ENCODE peak calls at places on chromosomes 2 and 18, in four cellular contexts. Q is IMR-90, C is mesendoderm, A is neuronal stem cell. X is an unnamed sample.

GRCh38 chr2:9440058-9440727 is 16.7 kb downstream of the CPSF3 start:
- DNase-seq in A (no peak), Q (peak), C (no peak), X (no peak)

GRCh38 chr2:119402645-119403560 is 28.8 kb upstream of the TMEM37 start:
- DNase-seq in C (no peak), Q (no peak), A (no peak), X (no peak)

GRCh38 chr2:227703961-227704360 is 13.9 kb downstream of the SLC19A3 start:
- DNase-seq in Q (peak), C (peak), A (no peak), X (peak)

GRCh38 chr2:112749755-112750559 is 14.5 kb downstream of the CKAP2L start:
- DNase-seq in C (peak), A (peak), Q (peak), X (peak)

GRCh38 chr2:217952409-217952808 is 50.4 kb downstream of the TNS1 start:
- DNase-seq in C (no peak), A (no peak), Q (no peak), X (no peak)

GRCh38 chr2:1740714-1741584 is 3.4 kb downstream of the PXDN start:
- DNase-seq in Q (no peak), A (no peak), C (no peak), X (no peak)

GRCh38 chr18:61581578-61582204 is 248.5 kb downstream of the CDH20 start:
- DNase-seq in A (peak), C (peak), Q (peak), X (peak)

GRCh38 chr2:159101755-159102489 is 133.5 kb downstream of the TANC1 start:
- DNase-seq in Q (no peak), A (no peak), C (no peak), X (no peak)

GRCh38 chr2:110959233-110959632 is 161.5 kb upstream of the BCL2L11 start:
- DNase-seq in A (no peak), Q (no peak), C (no peak), X (no peak)

GRCh38 chr2:173347305-173348168 is 7.1 kb upstream of the CDCA7 start:
- DNase-seq in Q (no peak), A (no peak), C (peak), X (no peak)
- H2AK5ac ChIP-seq in Q (no peak), A (no peak), C (no peak), X (no peak)

GRCh38 chr18:46070232-46070631 is 1.8 kb downstream of the PSTPIP2 start:
- DNase-seq in C (no peak), A (no peak), Q (no peak), X (no peak)

GRCh38 chr18:46072959-46073358 is 899 bp upstream of the PSTPIP2 start:
- DNase-seq in C (no peak), Q (no peak), A (no peak), X (no peak)

GRCh38 chr18:46070683-46071614 is 1.1 kb downstream of the PSTPIP2 start:
- DNase-seq in Q (no peak), A (no peak), C (no peak), X (no peak)

GRCh38 chr18:46071894-46072867 is at the start of gene PSTPIP2:
- DNase-seq in A (peak), C (peak), Q (peak), X (peak)

GRCh38 chr18:46071615-46071893 is 506 bp downstream of the PSTPIP2 start:
- DNase-seq in C (no peak), Q (no peak), A (no peak), X (no peak)
- H4K8ac ChIP-seq in C (no peak), Q (peak), A (no peak), X (peak)

DNA sequence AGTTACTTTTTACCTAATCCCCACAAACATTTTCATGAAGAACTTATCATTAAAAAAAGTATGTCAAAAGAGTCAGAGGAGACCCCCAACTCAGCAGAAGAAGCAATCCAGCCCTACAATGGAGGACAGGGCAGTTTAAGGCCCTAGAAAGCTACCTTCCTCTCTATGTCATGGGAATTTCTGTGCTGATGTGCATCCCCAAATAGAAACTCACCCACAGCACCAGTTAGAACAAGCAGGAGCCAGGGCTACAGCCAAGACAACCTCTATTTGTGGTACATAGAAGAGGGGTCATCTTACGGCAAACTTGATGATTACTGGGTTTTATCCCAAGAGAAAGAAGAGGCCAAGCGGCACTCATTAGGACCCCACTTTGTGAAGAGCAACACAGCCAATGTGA is 160.9 kb upstream of the CCDC150 start:
- DNase-seq in Q (no peak), A (no peak), C (no peak), X (no peak)
- H2AK5ac ChIP-seq in Q (no peak), A (no peak), C (no peak), X (no peak)

GRCh38 chr2:221385716-221386115 is 186.4 kb downstream of the EPHA4 start:
- DNase-seq in C (no peak), Q (no peak), A (no peak), X (no peak)
- H4K8ac ChIP-seq in C (no peak), Q (no peak), A (no peak), X (no peak)

GRCh38 chr2:70091364-70091763 is 4.1 kb downstream of the PCBP1 start:
- DNase-seq in Q (no peak), C (no peak), A (no peak), X (no peak)

GRCh38 chr2:70089946-70090523 is 2.8 kb downstream of the PCBP1 start:
- DNase-seq in Q (no peak), A (no peak), C (peak), X (no peak)

GRCh38 chr2:70089220-70089945 is 2.1 kb downstream of the PCBP1 start:
- DNase-seq in Q (no peak), A (no peak), C (peak), X (peak)

GRCh38 chr2:70091816-70092215 is 4.5 kb downstream of the PCBP1 start:
- DNase-seq in Q (no peak), C (no peak), A (no peak), X (no peak)

GRCh38 chr2:70090706-70091334 is 3.5 kb downstream of the PCBP1 start:
- DNase-seq in A (no peak), C (no peak), Q (no peak), X (no peak)
- H2AK5ac ChIP-seq in A (no peak), C (no peak), Q (no peak), X (no peak)

DNA sequence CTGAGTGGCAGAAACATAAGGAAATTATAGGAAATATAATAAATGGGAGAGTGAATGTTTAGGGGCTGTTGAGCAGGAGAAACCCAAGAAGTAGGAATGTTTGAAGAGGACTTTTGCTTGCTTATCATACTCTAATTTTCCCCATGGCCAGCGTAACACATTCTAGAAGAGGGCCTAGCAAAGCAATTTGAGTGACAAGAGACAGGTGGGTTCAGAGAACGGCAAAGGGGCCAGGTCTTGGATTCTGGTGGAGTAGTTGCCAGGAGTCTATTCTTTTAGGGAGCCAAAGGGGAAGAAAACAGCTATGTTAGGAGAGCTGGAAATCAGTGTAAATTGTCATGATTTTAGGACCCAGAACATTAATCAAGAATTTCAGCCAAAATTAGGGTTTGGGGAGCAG is 96.5 kb downstream of the COL5A2 start:
- DNase-seq in C (no peak), Q (no peak), A (no peak), X (no peak)
- H4K8ac ChIP-seq in C (no peak), Q (peak), A (no peak), X (no peak)

GRCh38 chr2:19861771-19862170 is 40.0 kb downstream of the TTC32 start:
- DNase-seq in Q (peak), C (no peak), A (no peak), X (no peak)
- H2AK5ac ChIP-seq in Q (peak), C (no peak), A (no peak), X (no peak)

DNA sequence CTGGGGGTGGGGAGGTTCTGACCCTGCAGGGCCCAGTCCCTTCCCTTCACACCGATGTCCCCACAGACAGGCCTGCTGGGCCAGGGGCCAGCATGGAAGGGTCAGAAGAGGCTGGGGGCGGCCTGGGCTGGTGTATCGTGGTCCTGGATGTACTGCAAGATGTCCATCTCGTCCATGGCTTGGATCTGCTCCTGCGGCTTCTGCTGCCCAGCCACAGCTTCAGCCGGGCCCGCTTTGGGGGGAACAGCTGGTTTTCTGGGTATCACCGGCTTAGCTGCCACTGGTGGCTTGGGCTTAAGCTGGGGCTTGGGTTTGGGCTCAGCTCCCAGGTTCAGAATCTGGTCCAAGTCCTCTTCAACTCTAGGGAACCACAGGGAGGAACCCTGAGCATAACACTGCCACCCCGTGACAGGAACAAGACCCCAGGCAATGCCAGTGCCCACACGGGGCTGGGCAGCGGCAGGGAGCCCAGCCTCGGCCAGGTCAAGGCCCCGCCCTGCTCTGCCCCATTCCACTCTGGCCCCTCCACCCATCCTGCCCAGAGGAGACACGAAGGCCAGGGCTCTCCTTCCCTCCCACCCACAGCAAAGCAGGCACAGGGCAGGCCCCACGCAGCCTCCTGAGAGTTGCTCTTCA is 31.9 kb downstream of the HS1BP3 start:
- DNase-seq in C (no peak), A (no peak), Q (no peak), X (no peak)
- H4K8ac ChIP-seq in C (no peak), A (no peak), Q (peak), X (no peak)

GRCh38 chr2:58569460-58570185 is 328.5 kb upstream of the FANCL start:
- DNase-seq in A (no peak), C (peak), Q (no peak), X (no peak)
- H2AK5ac ChIP-seq in A (no peak), C (no peak), Q (no peak), X (no peak)

X was measured in trophoblast cell.